ENCODE peak calls at places on chromosomes 2 and 18, in six cellular contexts. One of them, this sample, is unnamed.

GRCh38 chr2:229884775-229885699 is 36.8 kb downstream of the TRIP12 start:
- DNase-seq in fibroblast of the aortic adventitia: no peak
- DNase-seq in A549: no peak
- DNase-seq in brain microvascular endothelial cell: no peak
- DNase-seq in fibroblast of mammary gland: no peak
- DNase-seq in GM06990: peak
- DNase-seq in this sample: no peak

GRCh38 chr18:55732227-55733106 is 144.5 kb upstream of the TCF4 start:
- DNase-seq in GM06990: no peak
- DNase-seq in A549: no peak
- DNase-seq in fibroblast of mammary gland: peak
- DNase-seq in brain microvascular endothelial cell: peak
- DNase-seq in fibroblast of the aortic adventitia: peak
- DNase-seq in this sample: peak

GRCh38 chr2:11379558-11379957 is 35.1 kb upstream of the ROCK2 start:
- DNase-seq in fibroblast of mammary gland: no peak
- DNase-seq in fibroblast of the aortic adventitia: peak
- DNase-seq in GM06990: no peak
- DNase-seq in brain microvascular endothelial cell: no peak
- DNase-seq in A549: no peak
- DNase-seq in this sample: peak

GRCh38 chr2:7121851-7122250 is 204.6 kb downstream of the RNF144A start:
- DNase-seq in A549: no peak
- DNase-seq in fibroblast of mammary gland: no peak
- DNase-seq in brain microvascular endothelial cell: no peak
- DNase-seq in fibroblast of the aortic adventitia: no peak
- DNase-seq in GM06990: no peak
- DNase-seq in this sample: no peak

GRCh38 chr18:80247403-80247916 is at the start of gene PARD6G:
- DNase-seq in brain microvascular endothelial cell: peak
- DNase-seq in GM06990: peak
- DNase-seq in fibroblast of mammary gland: peak
- DNase-seq in A549: peak
- DNase-seq in fibroblast of the aortic adventitia: peak
- DNase-seq in this sample: peak

GRCh38 chr18:49584431-49584830 is 22.6 kb downstream of the LIPG start:
- DNase-seq in brain microvascular endothelial cell: no peak
- DNase-seq in fibroblast of mammary gland: peak
- DNase-seq in fibroblast of the aortic adventitia: peak
- DNase-seq in GM06990: no peak
- DNase-seq in A549: no peak
- DNase-seq in this sample: no peak

GRCh38 chr18:48667276-48668254 is 128.7 kb downstream of the CTIF start:
- DNase-seq in fibroblast of the aortic adventitia: no peak
- DNase-seq in A549: no peak
- DNase-seq in brain microvascular endothelial cell: no peak
- DNase-seq in GM06990: no peak
- DNase-seq in fibroblast of mammary gland: no peak
- DNase-seq in this sample: peak

GRCh38 chr2:30072250-30072842 is 74.5 kb upstream of the YPEL5 start:
- DNase-seq in brain microvascular endothelial cell: peak
- DNase-seq in A549: peak
- DNase-seq in fibroblast of the aortic adventitia: peak
- DNase-seq in GM06990: peak
- DNase-seq in fibroblast of mammary gland: peak
- DNase-seq in this sample: peak

GRCh38 chr2:161312996-161313395 is 4.8 kb downstream of the PSMD14 start:
- DNase-seq in fibroblast of mammary gland: peak
- DNase-seq in A549: no peak
- DNase-seq in GM06990: no peak
- DNase-seq in brain microvascular endothelial cell: no peak
- DNase-seq in fibroblast of the aortic adventitia: no peak
- DNase-seq in this sample: peak

GRCh38 chr2:190217616-190218015 is 102.0 kb downstream of the HIBCH start:
- DNase-seq in brain microvascular endothelial cell: no peak
- DNase-seq in fibroblast of the aortic adventitia: no peak
- DNase-seq in GM06990: no peak
- DNase-seq in A549: no peak
- DNase-seq in fibroblast of mammary gland: no peak
- DNase-seq in this sample: no peak

GRCh38 chr2:46490521-46491141 is 11.3 kb downstream of the TMEM247 start:
- DNase-seq in GM06990: peak
- DNase-seq in fibroblast of the aortic adventitia: peak
- DNase-seq in A549: no peak
- DNase-seq in fibroblast of mammary gland: no peak
- DNase-seq in brain microvascular endothelial cell: no peak
- DNase-seq in this sample: peak

GRCh38 chr2:3751832-3752231 is 48.5 kb downstream of the DCDC2C start:
- DNase-seq in fibroblast of mammary gland: no peak
- DNase-seq in A549: no peak
- DNase-seq in brain microvascular endothelial cell: no peak
- DNase-seq in fibroblast of the aortic adventitia: no peak
- DNase-seq in GM06990: no peak
- DNase-seq in this sample: no peak

GRCh38 chr2:12170151-12170550 is 423.7 kb downstream of the LPIN1 start:
- DNase-seq in A549: no peak
- DNase-seq in brain microvascular endothelial cell: no peak
- DNase-seq in fibroblast of mammary gland: no peak
- DNase-seq in fibroblast of the aortic adventitia: no peak
- DNase-seq in GM06990: no peak
- DNase-seq in this sample: no peak

GRCh38 chr2:200314976-200315567 is 8.6 kb downstream of the SPATS2L start:
- DNase-seq in fibroblast of mammary gland: peak
- DNase-seq in GM06990: no peak
- DNase-seq in fibroblast of the aortic adventitia: peak
- DNase-seq in A549: no peak
- DNase-seq in brain microvascular endothelial cell: no peak
- DNase-seq in this sample: peak

GRCh38 chr2:88070055-88070454 is 2.4 kb downstream of the SMYD1 start:
- DNase-seq in GM06990: no peak
- DNase-seq in fibroblast of mammary gland: no peak
- DNase-seq in A549: no peak
- DNase-seq in fibroblast of the aortic adventitia: no peak
- DNase-seq in brain microvascular endothelial cell: no peak
- DNase-seq in this sample: no peak

GRCh38 chr2:203798296-203799157 is 69.0 kb upstream of the CTLA4 start:
- DNase-seq in GM06990: no peak
- DNase-seq in fibroblast of the aortic adventitia: no peak
- DNase-seq in fibroblast of mammary gland: no peak
- DNase-seq in A549: no peak
- DNase-seq in brain microvascular endothelial cell: no peak
- DNase-seq in this sample: no peak

GRCh38 chr2:241340621-241341163 is 15.4 kb upstream of the FARP2 start:
- DNase-seq in fibroblast of mammary gland: no peak
- DNase-seq in A549: no peak
- DNase-seq in brain microvascular endothelial cell: no peak
- DNase-seq in fibroblast of the aortic adventitia: no peak
- DNase-seq in GM06990: no peak
- DNase-seq in this sample: no peak

GRCh38 chr2:109612991-109613921 is 510 bp downstream of the SEPTIN10 start:
- DNase-seq in brain microvascular endothelial cell: peak
- DNase-seq in GM06990: no peak
- DNase-seq in fibroblast of the aortic adventitia: peak
- DNase-seq in fibroblast of mammary gland: peak
- DNase-seq in A549: no peak
- DNase-seq in this sample: peak

GRCh38 chr2:100935372-100935752 is 66.7 kb upstream of the RPL31 start:
- DNase-seq in fibroblast of the aortic adventitia: peak
- DNase-seq in GM06990: no peak
- DNase-seq in brain microvascular endothelial cell: peak
- DNase-seq in fibroblast of mammary gland: peak
- DNase-seq in A549: no peak
- DNase-seq in this sample: peak

GRCh38 chr18:24704921-24705620 is 244.6 kb downstream of the HRH4 start:
- DNase-seq in A549: no peak
- DNase-seq in fibroblast of mammary gland: peak
- DNase-seq in GM06990: no peak
- DNase-seq in brain microvascular endothelial cell: no peak
- DNase-seq in fibroblast of the aortic adventitia: no peak
- DNase-seq in this sample: no peak

GRCh38 chr2:6866239-6866745 is 585 bp upstream of the CMPK2 start:
- DNase-seq in A549: peak
- DNase-seq in GM06990: no peak
- DNase-seq in fibroblast of the aortic adventitia: peak
- DNase-seq in fibroblast of mammary gland: peak
- DNase-seq in brain microvascular endothelial cell: no peak
- DNase-seq in this sample: peak

GRCh38 chr2:241859436-241860183 is 916 bp upstream of the PDCD1 start:
- DNase-seq in GM06990: peak
- DNase-seq in fibroblast of mammary gland: peak
- DNase-seq in brain microvascular endothelial cell: no peak
- DNase-seq in fibroblast of the aortic adventitia: peak
- DNase-seq in A549: no peak
- DNase-seq in this sample: no peak

GRCh38 chr2:101909760-101910159 is 82.0 kb upstream of the IL1R2 start:
- DNase-seq in GM06990: no peak
- DNase-seq in fibroblast of mammary gland: no peak
- DNase-seq in brain microvascular endothelial cell: no peak
- DNase-seq in fibroblast of the aortic adventitia: no peak
- DNase-seq in A549: no peak
- DNase-seq in this sample: no peak

GRCh38 chr18:64519191-64519590 is 370.3 kb upstream of the LINC00305 start:
- DNase-seq in fibroblast of the aortic adventitia: no peak
- DNase-seq in fibroblast of mammary gland: no peak
- DNase-seq in GM06990: no peak
- DNase-seq in brain microvascular endothelial cell: no peak
- DNase-seq in A549: no peak
- DNase-seq in this sample: no peak

GRCh38 chr2:30225131-30225762 is 6.1 kb upstream of the LBH start:
- DNase-seq in brain microvascular endothelial cell: peak
- DNase-seq in fibroblast of the aortic adventitia: peak
- DNase-seq in A549: no peak
- DNase-seq in fibroblast of mammary gland: peak
- DNase-seq in GM06990: no peak
- DNase-seq in this sample: peak

GRCh38 chr2:90069290-90069894 is 1377.9 kb downstream of the RPIA start:
- DNase-seq in A549: peak
- DNase-seq in brain microvascular endothelial cell: no peak
- DNase-seq in fibroblast of the aortic adventitia: peak
- DNase-seq in fibroblast of mammary gland: peak
- DNase-seq in GM06990: peak
- DNase-seq in this sample: no peak

GRCh38 chr2:23287250-23287704 is 97.7 kb upstream of the KLHL29 start:
- DNase-seq in fibroblast of the aortic adventitia: peak
- DNase-seq in GM06990: no peak
- DNase-seq in brain microvascular endothelial cell: peak
- DNase-seq in fibroblast of mammary gland: peak
- DNase-seq in A549: no peak
- DNase-seq in this sample: peak

GRCh38 chr2:239528146-239528545 is 127.3 kb upstream of the HDAC4 start:
- DNase-seq in brain microvascular endothelial cell: no peak
- DNase-seq in fibroblast of mammary gland: no peak
- DNase-seq in A549: no peak
- DNase-seq in GM06990: no peak
- DNase-seq in fibroblast of the aortic adventitia: no peak
- DNase-seq in this sample: no peak

GRCh38 chr2:118249531-118249930 is 161.3 kb downstream of the INSIG2 start:
- DNase-seq in GM06990: no peak
- DNase-seq in brain microvascular endothelial cell: no peak
- DNase-seq in A549: no peak
- DNase-seq in fibroblast of mammary gland: peak
- DNase-seq in fibroblast of the aortic adventitia: no peak
- DNase-seq in this sample: peak

GRCh38 chr2:159265171-159265576 is 21.3 kb downstream of the WDSUB1 start:
- DNase-seq in fibroblast of the aortic adventitia: peak
- DNase-seq in A549: no peak
- DNase-seq in fibroblast of mammary gland: peak
- DNase-seq in GM06990: no peak
- DNase-seq in brain microvascular endothelial cell: peak
- DNase-seq in this sample: peak

GRCh38 chr2:42118759-42119569 is 50.2 kb upstream of the EML4 start:
- DNase-seq in brain microvascular endothelial cell: no peak
- DNase-seq in fibroblast of mammary gland: no peak
- DNase-seq in A549: no peak
- DNase-seq in fibroblast of the aortic adventitia: peak
- DNase-seq in GM06990: no peak
- DNase-seq in this sample: peak

GRCh38 chr18:51867767-51868166 is 472.2 kb upstream of the DCC start:
- DNase-seq in GM06990: no peak
- DNase-seq in A549: no peak
- DNase-seq in fibroblast of the aortic adventitia: peak
- DNase-seq in fibroblast of mammary gland: peak
- DNase-seq in brain microvascular endothelial cell: peak
- DNase-seq in this sample: peak

GRCh38 chr18:67590571-67591141 is 74.1 kb upstream of the DSEL start:
- DNase-seq in A549: no peak
- DNase-seq in brain microvascular endothelial cell: peak
- DNase-seq in fibroblast of the aortic adventitia: peak
- DNase-seq in GM06990: no peak
- DNase-seq in fibroblast of mammary gland: peak
- DNase-seq in this sample: peak
- TF ChIP-seq CTCF in A549: no peak
- TF ChIP-seq CTCF in brain microvascular endothelial cell: peak
- TF ChIP-seq CTCF in fibroblast of the aortic adventitia: no peak
- TF ChIP-seq CTCF in GM06990: no peak
- TF ChIP-seq CTCF in fibroblast of mammary gland: peak
- TF ChIP-seq CTCF in this sample: peak

GRCh38 chr18:59386909-59387515 is 27.9 kb upstream of the LMAN1 start:
- DNase-seq in GM06990: no peak
- DNase-seq in A549: no peak
- DNase-seq in brain microvascular endothelial cell: no peak
- DNase-seq in fibroblast of mammary gland: no peak
- DNase-seq in fibroblast of the aortic adventitia: no peak
- DNase-seq in this sample: no peak
- H3K4me3 ChIP-seq in GM06990: no peak
- H3K4me3 ChIP-seq in A549: no peak
- H3K4me3 ChIP-seq in brain microvascular endothelial cell: no peak
- H3K4me3 ChIP-seq in fibroblast of mammary gland: no peak
- H3K4me3 ChIP-seq in fibroblast of the aortic adventitia: no peak
- H3K4me3 ChIP-seq in this sample: no peak

GRCh38 chr2:218125626-218126080 is at the start of gene CXCR2:
- DNase-seq in fibroblast of the aortic adventitia: no peak
- DNase-seq in fibroblast of mammary gland: no peak
- DNase-seq in GM06990: no peak
- DNase-seq in brain microvascular endothelial cell: no peak
- DNase-seq in A549: no peak
- DNase-seq in this sample: no peak
- TF ChIP-seq CTCF in fibroblast of the aortic adventitia: no peak
- TF ChIP-seq CTCF in fibroblast of mammary gland: no peak
- TF ChIP-seq CTCF in GM06990: no peak
- TF ChIP-seq CTCF in brain microvascular endothelial cell: no peak
- TF ChIP-seq CTCF in A549: no peak
- TF ChIP-seq CTCF in this sample: no peak

DNA sequence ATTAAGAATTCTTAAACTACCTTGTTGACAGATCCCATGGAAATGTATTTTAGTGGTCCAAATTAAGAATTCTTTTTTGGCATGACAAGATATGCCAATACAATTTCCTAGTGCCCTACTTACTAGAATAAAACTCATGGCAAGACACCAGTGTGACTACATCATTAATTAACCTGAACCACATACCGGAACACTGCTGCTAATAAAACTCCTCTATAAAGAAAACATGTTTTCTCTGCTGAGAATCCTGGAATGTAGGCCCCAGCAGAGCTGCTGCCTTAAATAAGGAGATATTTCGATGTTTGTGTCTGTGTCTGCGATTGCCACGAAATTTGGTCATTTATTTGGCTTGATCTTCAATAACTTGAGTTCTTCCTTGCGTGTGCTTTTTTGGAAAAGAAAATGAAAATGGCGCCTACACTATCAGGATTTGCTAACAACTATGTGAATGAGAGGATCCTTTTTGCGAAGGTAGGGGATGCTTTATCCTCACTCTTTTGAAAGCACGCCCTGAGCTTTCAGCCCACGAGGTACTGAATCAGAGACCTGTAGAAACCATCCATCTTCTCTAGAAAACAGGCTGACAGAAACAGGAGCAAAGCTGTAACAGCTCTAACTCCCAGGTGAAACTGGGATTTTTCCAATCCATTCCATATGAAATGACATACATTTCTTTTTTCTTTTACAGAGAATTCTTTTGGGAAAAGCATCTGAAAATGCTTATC is 27.0 kb downstream of the KLF7 start:
- DNase-seq in brain microvascular endothelial cell: no peak
- DNase-seq in fibroblast of the aortic adventitia: no peak
- DNase-seq in fibroblast of mammary gland: no peak
- DNase-seq in GM06990: no peak
- DNase-seq in A549: no peak
- DNase-seq in this sample: no peak
- H3K4me3 ChIP-seq in brain microvascular endothelial cell: no peak
- H3K4me3 ChIP-seq in fibroblast of the aortic adventitia: no peak
- H3K4me3 ChIP-seq in fibroblast of mammary gland: no peak
- H3K4me3 ChIP-seq in GM06990: no peak
- H3K4me3 ChIP-seq in A549: no peak
- H3K4me3 ChIP-seq in this sample: no peak